ENCODE peak calls at places on chromosomes 2 and 18, in five cellular contexts. M is stimulated activated CD8-positive, alpha-beta memory T cell treated with anti-CD3 and anti-CD28 coated beads, Interleukin-4, amount 100 ng/mL, for 24 hours; T is CD8-positive, alpha-beta T cell; P is astrocyte of the spinal cord; D is NCI-H1417. L is an unnamed sample.

GRCh38 chr18:24940416-24940815 is 411.6 kb downstream of the ZNF521 start:
- DNase-seq in M (no peak), T (no peak), P (no peak), D (no peak), L (no peak)

GRCh38 chr2:45190481-45190880 is 181.2 kb upstream of the SIX2 start:
- DNase-seq in M (no peak), T (no peak), P (peak; percentile 60), D (no peak), L (no peak)

GRCh38 chr2:45812039-45812500 is 160.6 kb downstream of the PRKCE start:
- DNase-seq in M (no peak), T (no peak), P (peak; percentile 85), D (peak; percentile 81), L (no peak)

GRCh38 chr2:197008229-197008628 is 81.7 kb upstream of the PGAP1 start:
- DNase-seq in M (no peak), T (no peak), P (no peak), D (no peak), L (no peak)

GRCh38 chr2:11580697-11581096 is 46.9 kb downstream of the GREB1 start:
- DNase-seq in M (no peak), T (no peak), P (no peak), D (no peak), L (no peak)

GRCh38 chr2:71005271-71006202 is 10.9 kb upstream of the TEX261 start:
- DNase-seq in M (no peak), T (peak; percentile 13), P (no peak), D (no peak), L (no peak)

GRCh38 chr2:44005831-44006230 is 10.0 kb upstream of the LRPPRC start:
- DNase-seq in M (no peak), T (no peak), P (no peak), D (no peak), L (no peak)

GRCh38 chr2:85792783-85793441 is 39.1 kb downstream of the ATOH8 start:
- DNase-seq in M (no peak), T (no peak), P (peak; percentile 65), D (no peak), L (no peak)

GRCh38 chr2:121087117-121087516 is 197.9 kb downstream of the TFCP2L1 start:
- DNase-seq in M (no peak), T (no peak), P (no peak), D (no peak), L (no peak)

GRCh38 chr2:238879621-238880377 is 31.9 kb downstream of the TWIST2 start:
- DNase-seq in M (no peak), T (no peak), P (no peak), D (no peak), L (no peak)

L was measured in retina.